ENCODE peak calls at places on chromosomes 2 and 18, in six cellular contexts. U, A, Q, C, H and F are unnamed samples.

GRCh38 chr2:221276033-221276432 is 296.1 kb downstream of the EPHA4 start:
- DNase-seq in C (no peak), Q (no peak), A (no peak), H (no peak), U (no peak), F (no peak)

GRCh38 chr2:129056309-129056958 is 737.8 kb upstream of the HS6ST1 start:
- DNase-seq in U (no peak), Q (no peak), C (no peak), H (no peak), A (no peak), F (peak; percentile 60)

GRCh38 chr2:112474844-112475486 is 7.0 kb upstream of the TTL start:
- DNase-seq in C (no peak), A (peak; percentile 58), Q (peak; percentile 69), U (no peak), H (no peak), F (no peak)

GRCh38 chr2:37918742-37919186 is 6.3 kb upstream of the RMDN2 start:
- DNase-seq in C (no peak), Q (no peak), H (no peak), U (no peak), A (no peak), F (no peak)

GRCh38 chr2:119155633-119156032 is 2.9 kb downstream of the C1QL2 start:
- DNase-seq in C (no peak), Q (no peak), U (no peak), H (no peak), A (no peak), F (no peak)

GRCh38 chr2:201271917-201272316 is 11.6 kb downstream of the CASP8 start:
- DNase-seq in Q (no peak), A (no peak), H (no peak), U (no peak), C (no peak), F (no peak)

GRCh38 chr2:126798276-126799140 is 100.2 kb upstream of the TEX51 start:
- DNase-seq in A (no peak), C (no peak), Q (no peak), U (no peak), H (no peak), F (no peak)

GRCh38 chr18:58061349-58061748 is 17.3 kb downstream of the NEDD4L start:
- DNase-seq in Q (no peak), C (no peak), A (no peak), H (no peak), U (no peak), F (no peak)

GRCh38 chr18:60069145-60069544 is 169.3 kb downstream of the PMAIP1 start:
- DNase-seq in H (no peak), C (no peak), Q (no peak), U (no peak), A (no peak), F (no peak)

GRCh38 chr2:191927319-191927867 is 80.5 kb upstream of the CAVIN2 start:
- DNase-seq in A (peak; percentile 88), U (peak; percentile 56), Q (peak; percentile 67), C (peak; percentile 72), H (no peak), F (no peak)

GRCh38 chr2:230871361-230872150 is 6.8 kb downstream of the ITM2C start:
- DNase-seq in H (no peak), A (no peak), Q (no peak), U (no peak), C (no peak), F (peak; percentile 76)

GRCh38 chr2:44510246-44510645 is 148.5 kb downstream of the CAMKMT start:
- DNase-seq in Q (no peak), C (no peak), H (no peak), A (no peak), U (no peak), F (no peak)

GRCh38 chr2:207833265-207833751 is 63.6 kb upstream of the FZD5 start:
- DNase-seq in Q (no peak), A (no peak), C (peak; percentile 12), H (no peak), U (no peak), F (no peak)

GRCh38 chr2:26555246-26556133 is 77.6 kb upstream of the OTOF start:
- DNase-seq in Q (peak; percentile 35), C (no peak), U (no peak), H (no peak), A (no peak), F (peak; percentile 38)

GRCh38 chr2:164661349-164661748 is 40.1 kb upstream of the GRB14 start:
- DNase-seq in U (peak; percentile 8), Q (no peak), C (peak; percentile 51), H (no peak), A (peak; percentile 48), F (no peak)

GRCh38 chr2:159982270-159982669 is 80.1 kb downstream of the PLA2R1 start:
- DNase-seq in C (peak; percentile 91), H (no peak), Q (peak; percentile 82), A (peak; percentile 86), U (peak; percentile 33), F (no peak)

GRCh38 chr2:39024833-39025232 is 96.0 kb downstream of the SOS1 start:
- DNase-seq in C (no peak), U (no peak), Q (no peak), H (no peak), A (peak; percentile 8), F (no peak)

GRCh38 chr2:160371251-160372009 is 122.2 kb downstream of the RBMS1 start:
- DNase-seq in H (no peak), Q (no peak), C (no peak), U (no peak), A (peak; percentile 42), F (no peak)

GRCh38 chr2:96703021-96703751 is 36.7 kb downstream of the LMAN2L start:
- DNase-seq in U (no peak), A (no peak), H (no peak), C (no peak), Q (no peak), F (no peak)

GRCh38 chr2:9984217-9984739 is 32.8 kb downstream of the GRHL1 start:
- DNase-seq in A (peak; percentile 75), Q (peak; percentile 47), C (peak; percentile 71), H (peak; percentile 49), U (peak; percentile 64), F (no peak)

GRCh38 chr2:106192752-106193490 is 1.2 kb downstream of the UXS1 start:
- DNase-seq in C (peak; percentile 85), U (peak; percentile 34), H (no peak), A (peak; percentile 96), Q (peak; percentile 54), F (no peak)

GRCh38 chr2:179020156-179020750 is 29.7 kb downstream of the CCDC141 start:
- DNase-seq in Q (no peak), H (peak; percentile 22), C (no peak), A (no peak), U (no peak), F (no peak)

GRCh38 chr2:154143105-154143504 is 271.4 kb downstream of the GALNT13 start:
- DNase-seq in C (no peak), H (no peak), A (no peak), Q (no peak), U (no peak), F (no peak)

GRCh38 chr2:152200562-152201465 is 25.3 kb upstream of the STAM2 start:
- DNase-seq in H (no peak), C (peak; percentile 97), U (peak; percentile 83), Q (peak; percentile 95), A (peak; percentile 93), F (no peak)